ENCODE peak calls at places on chromosome 9, in seven cellular contexts. Z is GM12878, N is transverse colon, U is H1, C is stomach, Y is HCT116, D is esophagus muscularis mucosa. J is an unnamed sample.

GRCh38 chr9:89022071-89022721 is 30.9 kb downstream of the S1PR3 start:
- DNase-seq in Z (no peak), N (no peak), U (no peak), C (peak), Y (no peak), D (peak), J (no peak)

GRCh38 chr9:28135571-28135970 is 562.3 kb upstream of the C9orf72 start:
- DNase-seq in Z (no peak), N (no peak), U (no peak), C (no peak), Y (no peak), D (no peak), J (no peak)

GRCh38 chr9:77180056-77180455 is 2.7 kb downstream of the VPS13A start:
- DNase-seq in Z (no peak), N (no peak), U (no peak), C (no peak), Y (no peak), D (no peak), J (no peak)

GRCh38 chr9:98994226-98995058 is 50.7 kb downstream of the COL15A1 start:
- DNase-seq in Z (no peak), N (no peak), U (no peak), C (no peak), Y (no peak), D (no peak), J (no peak)

GRCh38 chr9:130495067-130495466 is 50.3 kb downstream of the ASS1 start:
- DNase-seq in Z (no peak), N (no peak), U (no peak), C (no peak), Y (no peak), D (no peak), J (no peak)

GRCh38 chr9:93597871-93598646 is 21.7 kb downstream of the PHF2 start:
- DNase-seq in Z (no peak), N (no peak), U (peak), C (no peak), Y (no peak), D (no peak), J (no peak)

GRCh38 chr9:79577969-79578723 is 6.4 kb downstream of the TLE4 start:
- DNase-seq in Z (no peak), N (no peak), U (no peak), C (no peak), Y (no peak), D (no peak), J (no peak)

GRCh38 chr9:117929873-117930272 is 225.7 kb downstream of the TLR4 start:
- DNase-seq in Z (no peak), N (no peak), U (no peak), C (no peak), Y (no peak), D (no peak), J (no peak)

GRCh38 chr9:113631093-113631765 is 167.7 kb downstream of the RGS3 start:
- DNase-seq in Z (no peak), N (no peak), U (no peak), C (no peak), Y (no peak), D (no peak), J (no peak)

GRCh38 chr9:11016081-11016480 is 403.3 kb upstream of the PTPRD start:
- DNase-seq in Z (no peak), N (no peak), U (no peak), C (no peak), Y (no peak), D (no peak), J (no peak)

GRCh38 chr9:76818271-76818670 is 54.0 kb downstream of the PCA3 start:
- DNase-seq in Z (no peak), N (peak), U (no peak), C (peak), Y (peak), D (no peak), J (no peak)

GRCh38 chr9:108894225-108894997 is 32.3 kb downstream of the ACTL7A start:
- DNase-seq in Z (no peak), N (no peak), U (no peak), C (no peak), Y (no peak), D (no peak), J (no peak)

GRCh38 chr9:74681901-74682300 is 184.8 kb downstream of the RORB start:
- DNase-seq in Z (no peak), N (no peak), U (no peak), C (no peak), Y (no peak), D (no peak), J (no peak)

GRCh38 chr9:78441822-78442431 is 145.0 kb downstream of the PSAT1 start:
- DNase-seq in Z (no peak), N (no peak), U (no peak), C (no peak), Y (no peak), D (no peak), J (no peak)

GRCh38 chr9:94139672-94140417 is 55.6 kb downstream of the PTPDC1 start:
- DNase-seq in Z (no peak), N (peak), U (no peak), C (peak), Y (peak), D (peak), J (no peak)

GRCh38 chr9:14616188-14616982 is 76.8 kb downstream of the ZDHHC21 start:
- DNase-seq in Z (no peak), N (no peak), U (no peak), C (no peak), Y (peak), D (no peak), J (peak)

GRCh38 chr9:8733096-8733954 is 933.7 kb upstream of the DMAC1 start:
- DNase-seq in Z (no peak), N (no peak), U (no peak), C (no peak), Y (no peak), D (no peak), J (peak)

GRCh38 chr9:109013678-109014145 is 413 bp upstream of the CTNNAL1 start:
- DNase-seq in Z (no peak), N (no peak), U (no peak), C (no peak), Y (no peak), D (no peak), J (peak)

GRCh38 chr9:75461188-75461587 is 372.9 kb downstream of the OSTF1 start:
- DNase-seq in Z (no peak), N (no peak), U (no peak), C (no peak), Y (no peak), D (no peak), J (no peak)

GRCh38 chr9:125240649-125240999 is 519 bp downstream of the HSPA5 start:
- DNase-seq in Z (no peak), N (peak), U (peak), C (peak), Y (no peak), D (no peak), J (no peak)

GRCh38 chr9:84296146-84296843 is 44.3 kb downstream of the SLC28A3 start:
- DNase-seq in Z (peak), N (no peak), U (no peak), C (no peak), Y (no peak), D (no peak), J (no peak)

GRCh38 chr9:83772860-83773259 is 44.7 kb downstream of the GKAP1 start:
- DNase-seq in Z (no peak), N (no peak), U (no peak), C (no peak), Y (no peak), D (no peak), J (no peak)

GRCh38 chr9:69432623-69433022 is 107.6 kb downstream of the ENTREP1 start:
- DNase-seq in Z (no peak), N (no peak), U (no peak), C (no peak), Y (no peak), D (no peak), J (no peak)

GRCh38 chr9:114122152-114122615 is 23.1 kb upstream of the KIF12 start:
- DNase-seq in Z (no peak), N (no peak), U (no peak), C (no peak), Y (no peak), D (no peak), J (no peak)

GRCh38 chr9:124345063-124345462 is 70.2 kb downstream of the PSMB7 start:
- DNase-seq in Z (no peak), N (no peak), U (no peak), C (no peak), Y (no peak), D (no peak), J (no peak)

GRCh38 chr9:121648172-121648571 is 3.3 kb upstream of the DAB2IP start:
- DNase-seq in Z (no peak), N (no peak), U (no peak), C (no peak), Y (no peak), D (no peak), J (no peak)

GRCh38 chr9:16138961-16139441 is 586.2 kb downstream of the CCDC171 start:
- DNase-seq in Z (no peak), N (no peak), U (no peak), C (no peak), Y (no peak), D (no peak), J (no peak)

GRCh38 chr9:91338681-91339080 is 23.0 kb downstream of the AUH start:
- DNase-seq in Z (no peak), N (no peak), U (no peak), C (no peak), Y (no peak), D (no peak), J (no peak)

GRCh38 chr9:114039484-114039883 is 38.6 kb downstream of the AMBP start:
- DNase-seq in Z (no peak), N (no peak), U (peak), C (no peak), Y (no peak), D (no peak), J (no peak)

GRCh38 chr9:127176631-127177030 is 54.2 kb upstream of the ANGPTL2 start:
- DNase-seq in Z (no peak), N (no peak), U (no peak), C (no peak), Y (no peak), D (no peak), J (no peak)

GRCh38 chr9:99562263-99562565 is 259.5 kb upstream of the NR4A3 start:
- DNase-seq in Z (no peak), N (no peak), U (no peak), C (no peak), Y (no peak), D (no peak), J (no peak)

GRCh38 chr9:125835655-125836054 is 88.5 kb downstream of the PBX3 start:
- DNase-seq in Z (no peak), N (no peak), U (no peak), C (no peak), Y (no peak), D (no peak), J (no peak)

GRCh38 chr9:16191691-16192402 is 639.0 kb downstream of the CCDC171 start:
- DNase-seq in Z (no peak), N (peak), U (peak), C (peak), Y (peak), D (peak), J (no peak)

GRCh38 chr9:91422832-91423711 is 560 bp downstream of the NFIL3 start:
- DNase-seq in Z (no peak), N (peak), U (peak), C (peak), Y (no peak), D (peak), J (no peak)

GRCh38 chr9:111412280-111412679 is 71.9 kb downstream of the ECPAS start:
- DNase-seq in Z (no peak), N (no peak), U (no peak), C (no peak), Y (no peak), D (no peak), J (no peak)

GRCh38 chr9:81690251-81690851 is 1.0 kb upstream of the TLE1 start:
- DNase-seq in Z (no peak), N (peak), U (no peak), C (peak), Y (no peak), D (no peak), J (no peak)

DNA sequence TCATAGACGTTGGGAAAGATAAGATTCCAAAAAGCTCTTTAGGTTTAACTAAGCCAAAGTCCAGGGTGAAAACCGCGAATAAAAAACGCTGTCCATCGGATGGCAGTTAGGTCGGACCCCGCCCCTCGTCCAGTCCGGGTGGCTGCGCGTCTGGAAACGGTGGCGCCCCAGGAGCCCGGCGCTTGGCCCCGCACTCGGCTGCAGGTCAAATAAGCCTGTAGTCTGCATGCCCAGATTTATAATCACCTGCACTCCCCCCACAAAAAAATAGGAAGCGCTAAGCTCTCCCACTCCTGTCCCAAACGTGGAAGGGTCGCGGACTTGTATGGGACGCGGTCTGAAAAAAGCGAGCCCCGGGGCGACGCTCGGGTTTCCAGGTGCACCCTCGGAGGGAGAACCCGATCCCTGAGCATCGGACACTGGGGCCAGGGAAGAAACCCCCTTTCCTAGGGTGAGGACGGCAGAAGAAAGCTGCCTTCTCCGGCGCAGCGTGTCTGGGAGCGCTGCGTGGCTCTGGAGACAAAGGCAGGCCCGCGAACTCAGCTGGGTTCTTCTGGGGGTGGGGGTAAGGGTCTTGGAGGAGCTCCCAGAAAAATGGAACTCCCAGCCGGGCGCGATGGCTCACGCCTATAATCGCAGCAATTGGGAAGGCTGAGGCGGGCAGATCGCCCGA is 923 bp upstream of the ZBTB5 start:
- DNase-seq in Z (no peak), N (peak), U (peak), C (peak), Y (peak), D (no peak), J (no peak)
- TF ChIP-seq POLR2AphosphoS5 in Z (no peak), N (peak), U (peak), C (no peak), Y (peak), D (no peak), J (no peak)

GRCh38 chr9:95316274-95316673 is 1.2 kb downstream of the FANCC start:
- DNase-seq in Z (no peak), N (no peak), U (no peak), C (no peak), Y (no peak), D (no peak), J (no peak)
- H3K4me3 ChIP-seq in Z (peak), N (no peak), U (peak), C (peak), Y (peak), D (peak), J (peak)

DNA sequence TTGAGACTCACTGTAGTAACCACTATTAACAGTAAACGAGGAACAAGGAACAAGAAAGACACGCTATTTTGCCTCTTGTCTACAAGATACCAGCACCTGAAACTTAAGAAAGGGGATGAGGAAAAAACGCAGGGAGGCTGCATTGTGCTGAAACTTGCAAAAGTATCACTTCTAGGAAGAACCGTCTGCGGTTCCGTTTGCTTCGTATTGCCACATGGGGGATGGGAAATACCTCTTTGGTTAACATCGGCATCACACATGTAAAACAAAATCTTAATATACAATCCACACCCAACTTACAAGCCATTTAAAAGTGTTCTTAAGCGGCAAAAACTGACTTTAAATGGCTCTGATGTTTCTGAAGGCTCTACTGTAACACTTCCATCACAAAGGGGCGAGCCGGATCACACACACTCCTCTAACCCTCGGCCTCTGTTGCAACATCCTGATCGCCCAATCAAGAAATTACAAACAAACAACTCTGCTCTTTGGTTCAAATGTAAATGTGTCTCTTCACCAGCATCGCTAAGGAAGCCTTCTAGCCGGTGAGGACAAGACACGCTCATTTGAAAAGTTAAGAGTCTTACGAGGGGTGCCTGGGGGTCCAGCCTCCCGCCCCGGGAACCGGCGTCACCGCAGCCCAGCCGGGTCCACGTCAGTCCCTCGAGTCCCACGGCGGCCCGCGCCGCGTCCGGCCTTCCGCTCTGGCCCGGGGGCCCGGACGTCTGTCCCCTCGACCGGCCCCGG is 621 bp downstream of the SEC16A start:
- DNase-seq in Z (no peak), N (peak), U (no peak), C (no peak), Y (no peak), D (no peak), J (no peak)
- TF ChIP-seq POLR2AphosphoS5 in Z (no peak), N (no peak), U (no peak), C (no peak), Y (no peak), D (no peak), J (no peak)

GRCh38 chr9:73154760-73155159 is 3.1 kb downstream of the ANXA1 start:
- DNase-seq in Z (no peak), N (no peak), U (no peak), C (no peak), Y (no peak), D (no peak), J (no peak)
- H3K4me3 ChIP-seq in Z (no peak), N (no peak), U (no peak), C (peak), Y (no peak), D (peak), J (peak)

J was measured in SK-N-MC.